ENCODE peak calls at places on chromosomes 3 and 15, in six cellular contexts. One of them, this sample, is unnamed.

GRCh38 chr3:157226173-157226847 is 66.4 kb upstream of the CCNL1 start:
- DNase-seq in psoas muscle: no peak
- DNase-seq in cardiac muscle cell: peak
- DNase-seq in SK-N-SH: no peak
- DNase-seq in HFFc6: no peak
- DNase-seq in WERI-Rb-1: no peak
- DNase-seq in this sample: no peak

GRCh38 chr3:69218079-69218478 is 95.7 kb upstream of the LMOD3 start:
- DNase-seq in SK-N-SH: no peak
- DNase-seq in WERI-Rb-1: no peak
- DNase-seq in cardiac muscle cell: no peak
- DNase-seq in HFFc6: no peak
- DNase-seq in psoas muscle: no peak
- DNase-seq in this sample: no peak

GRCh38 chr15:69751147-69751546 is 298.5 kb downstream of the RPLP1 start:
- DNase-seq in psoas muscle: no peak
- DNase-seq in cardiac muscle cell: no peak
- DNase-seq in HFFc6: no peak
- DNase-seq in WERI-Rb-1: no peak
- DNase-seq in SK-N-SH: no peak
- DNase-seq in this sample: no peak

GRCh38 chr15:76991741-76992645 is 2.9 kb upstream of the PSTPIP1 start:
- DNase-seq in HFFc6: no peak
- DNase-seq in cardiac muscle cell: no peak
- DNase-seq in WERI-Rb-1: no peak
- DNase-seq in psoas muscle: no peak
- DNase-seq in SK-N-SH: peak
- DNase-seq in this sample: no peak

GRCh38 chr3:16369885-16370284 is 104.9 kb downstream of the OXNAD1 start:
- DNase-seq in psoas muscle: no peak
- DNase-seq in SK-N-SH: no peak
- DNase-seq in cardiac muscle cell: peak
- DNase-seq in WERI-Rb-1: no peak
- DNase-seq in HFFc6: no peak
- DNase-seq in this sample: no peak

GRCh38 chr3:110267304-110267703 is 804.3 kb upstream of the NECTIN3 start:
- DNase-seq in WERI-Rb-1: no peak
- DNase-seq in SK-N-SH: no peak
- DNase-seq in HFFc6: no peak
- DNase-seq in psoas muscle: no peak
- DNase-seq in cardiac muscle cell: no peak
- DNase-seq in this sample: no peak

GRCh38 chr3:191220908-191221307 is 21.9 kb downstream of the OSTN start:
- DNase-seq in SK-N-SH: no peak
- DNase-seq in HFFc6: no peak
- DNase-seq in cardiac muscle cell: peak
- DNase-seq in WERI-Rb-1: peak
- DNase-seq in psoas muscle: no peak
- DNase-seq in this sample: no peak

GRCh38 chr3:39910135-39910534 is 100.7 kb downstream of the MYRIP start:
- DNase-seq in psoas muscle: no peak
- DNase-seq in WERI-Rb-1: no peak
- DNase-seq in HFFc6: no peak
- DNase-seq in SK-N-SH: no peak
- DNase-seq in cardiac muscle cell: no peak
- DNase-seq in this sample: no peak

GRCh38 chr15:70852501-70853269 is 1.3 kb downstream of the LARP6 start:
- DNase-seq in psoas muscle: no peak
- DNase-seq in SK-N-SH: no peak
- DNase-seq in HFFc6: peak
- DNase-seq in cardiac muscle cell: peak
- DNase-seq in WERI-Rb-1: no peak
- DNase-seq in this sample: peak

GRCh38 chr3:71998995-71999673 is 214.2 kb upstream of the PROK2 start:
- DNase-seq in psoas muscle: no peak
- DNase-seq in HFFc6: peak
- DNase-seq in WERI-Rb-1: no peak
- DNase-seq in SK-N-SH: no peak
- DNase-seq in cardiac muscle cell: peak
- DNase-seq in this sample: peak

GRCh38 chr15:96181873-96182301 is 148.6 kb upstream of the NR2F2 start:
- DNase-seq in cardiac muscle cell: peak
- DNase-seq in WERI-Rb-1: no peak
- DNase-seq in HFFc6: peak
- DNase-seq in psoas muscle: peak
- DNase-seq in SK-N-SH: no peak
- DNase-seq in this sample: no peak

GRCh38 chr15:93046120-93046519 is 42.9 kb downstream of the RGMA start:
- DNase-seq in cardiac muscle cell: no peak
- DNase-seq in psoas muscle: no peak
- DNase-seq in HFFc6: no peak
- DNase-seq in WERI-Rb-1: no peak
- DNase-seq in SK-N-SH: no peak
- DNase-seq in this sample: no peak

GRCh38 chr3:153338487-153338886 is 176.5 kb downstream of the RAP2B start:
- DNase-seq in WERI-Rb-1: no peak
- DNase-seq in HFFc6: no peak
- DNase-seq in SK-N-SH: no peak
- DNase-seq in cardiac muscle cell: peak
- DNase-seq in psoas muscle: no peak
- DNase-seq in this sample: no peak

GRCh38 chr3:134093906-134094305 is 64.2 kb upstream of the SLCO2A1 start:
- DNase-seq in psoas muscle: no peak
- DNase-seq in WERI-Rb-1: no peak
- DNase-seq in SK-N-SH: no peak
- DNase-seq in HFFc6: peak
- DNase-seq in cardiac muscle cell: no peak
- DNase-seq in this sample: no peak

GRCh38 chr15:44545934-44546802 is 9.2 kb downstream of the EIF3J start:
- DNase-seq in WERI-Rb-1: no peak
- DNase-seq in cardiac muscle cell: no peak
- DNase-seq in psoas muscle: peak
- DNase-seq in HFFc6: peak
- DNase-seq in SK-N-SH: peak
- DNase-seq in this sample: no peak

GRCh38 chr3:2098398-2099027 is at the start of gene CNTN4:
- DNase-seq in WERI-Rb-1: peak
- DNase-seq in psoas muscle: peak
- DNase-seq in SK-N-SH: peak
- DNase-seq in HFFc6: no peak
- DNase-seq in cardiac muscle cell: peak
- DNase-seq in this sample: peak

GRCh38 chr3:134134240-134134639 is 104.5 kb upstream of the SLCO2A1 start:
- DNase-seq in cardiac muscle cell: no peak
- DNase-seq in WERI-Rb-1: no peak
- DNase-seq in HFFc6: no peak
- DNase-seq in SK-N-SH: no peak
- DNase-seq in psoas muscle: no peak
- DNase-seq in this sample: no peak

GRCh38 chr3:194832346-194833104 is 146.8 kb downstream of the FAM43A start:
- DNase-seq in psoas muscle: no peak
- DNase-seq in HFFc6: no peak
- DNase-seq in WERI-Rb-1: no peak
- DNase-seq in cardiac muscle cell: no peak
- DNase-seq in SK-N-SH: peak
- DNase-seq in this sample: no peak

GRCh38 chr15:35838422-35839150 is 292.6 kb upstream of the DPH6 start:
- DNase-seq in SK-N-SH: no peak
- DNase-seq in HFFc6: no peak
- DNase-seq in cardiac muscle cell: no peak
- DNase-seq in WERI-Rb-1: no peak
- DNase-seq in psoas muscle: no peak
- DNase-seq in this sample: no peak

GRCh38 chr3:81218023-81218422 is 543.4 kb downstream of the GBE1 start:
- DNase-seq in WERI-Rb-1: peak
- DNase-seq in HFFc6: peak
- DNase-seq in SK-N-SH: peak
- DNase-seq in psoas muscle: no peak
- DNase-seq in cardiac muscle cell: peak
- DNase-seq in this sample: no peak

GRCh38 chr3:111615880-111616279 is 20.7 kb upstream of the ZBED2 start:
- DNase-seq in psoas muscle: no peak
- DNase-seq in HFFc6: no peak
- DNase-seq in cardiac muscle cell: no peak
- DNase-seq in SK-N-SH: no peak
- DNase-seq in WERI-Rb-1: no peak
- DNase-seq in this sample: no peak

GRCh38 chr3:122023335-122023734 is 1.3 kb upstream of the ILDR1 start:
- DNase-seq in SK-N-SH: peak
- DNase-seq in psoas muscle: no peak
- DNase-seq in cardiac muscle cell: no peak
- DNase-seq in WERI-Rb-1: no peak
- DNase-seq in HFFc6: no peak
- DNase-seq in this sample: no peak

GRCh38 chr15:40276927-40277326 is 5.9 kb downstream of the ANKRD63 start:
- DNase-seq in HFFc6: no peak
- DNase-seq in WERI-Rb-1: no peak
- DNase-seq in SK-N-SH: no peak
- DNase-seq in cardiac muscle cell: no peak
- DNase-seq in psoas muscle: no peak
- DNase-seq in this sample: no peak

GRCh38 chr3:141147657-141148056 is 84.0 kb upstream of the PXYLP1 start:
- DNase-seq in SK-N-SH: no peak
- DNase-seq in HFFc6: no peak
- DNase-seq in cardiac muscle cell: no peak
- DNase-seq in psoas muscle: no peak
- DNase-seq in WERI-Rb-1: no peak
- DNase-seq in this sample: peak

GRCh38 chr3:155989536-155989935 is 119.1 kb downstream of the GMPS start:
- DNase-seq in cardiac muscle cell: no peak
- DNase-seq in SK-N-SH: no peak
- DNase-seq in WERI-Rb-1: no peak
- DNase-seq in psoas muscle: no peak
- DNase-seq in HFFc6: no peak
- DNase-seq in this sample: no peak

GRCh38 chr3:64548200-64548889 is 139.5 kb downstream of the ADAMTS9 start:
- DNase-seq in psoas muscle: peak
- DNase-seq in WERI-Rb-1: no peak
- DNase-seq in SK-N-SH: no peak
- DNase-seq in HFFc6: no peak
- DNase-seq in cardiac muscle cell: peak
- DNase-seq in this sample: no peak

GRCh38 chr3:30310251-30310954 is 296.0 kb upstream of the TGFBR2 start:
- DNase-seq in psoas muscle: no peak
- DNase-seq in HFFc6: no peak
- DNase-seq in WERI-Rb-1: no peak
- DNase-seq in cardiac muscle cell: peak
- DNase-seq in SK-N-SH: no peak
- DNase-seq in this sample: no peak

GRCh38 chr15:83809345-83809744 is 155.4 kb downstream of the ADAMTSL3 start:
- DNase-seq in cardiac muscle cell: no peak
- DNase-seq in psoas muscle: no peak
- DNase-seq in WERI-Rb-1: no peak
- DNase-seq in HFFc6: no peak
- DNase-seq in SK-N-SH: no peak
- DNase-seq in this sample: no peak

DNA sequence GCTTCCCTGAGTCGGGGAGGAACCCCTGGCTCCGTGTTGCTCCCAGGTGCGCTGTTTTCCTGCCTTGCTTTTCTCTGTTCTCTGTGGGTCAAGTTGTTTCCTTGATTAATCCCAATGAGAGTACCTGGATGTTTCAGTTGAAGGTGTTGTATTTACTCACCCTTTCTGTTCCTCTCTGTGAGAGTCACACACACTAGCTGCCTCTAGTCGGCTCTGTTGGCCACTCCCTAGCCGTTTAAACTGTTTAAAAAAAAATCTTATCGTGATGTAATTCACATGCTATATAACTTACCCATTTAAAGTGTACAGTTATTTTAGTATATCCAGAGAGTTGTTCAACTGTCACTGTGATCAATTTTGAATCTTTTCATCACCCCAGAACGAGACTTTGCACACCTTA is 74.0 kb downstream of the AKAP13 start:
- DNase-seq in SK-N-SH: no peak
- DNase-seq in WERI-Rb-1: no peak
- DNase-seq in cardiac muscle cell: no peak
- DNase-seq in psoas muscle: no peak
- DNase-seq in HFFc6: no peak
- DNase-seq in this sample: no peak
- TF ChIP-seq CTCF in SK-N-SH: no peak
- TF ChIP-seq CTCF in WERI-Rb-1: peak
- TF ChIP-seq CTCF in cardiac muscle cell: no peak
- TF ChIP-seq CTCF in psoas muscle: no peak
- TF ChIP-seq CTCF in HFFc6: no peak
- TF ChIP-seq CTCF in this sample: no peak

DNA sequence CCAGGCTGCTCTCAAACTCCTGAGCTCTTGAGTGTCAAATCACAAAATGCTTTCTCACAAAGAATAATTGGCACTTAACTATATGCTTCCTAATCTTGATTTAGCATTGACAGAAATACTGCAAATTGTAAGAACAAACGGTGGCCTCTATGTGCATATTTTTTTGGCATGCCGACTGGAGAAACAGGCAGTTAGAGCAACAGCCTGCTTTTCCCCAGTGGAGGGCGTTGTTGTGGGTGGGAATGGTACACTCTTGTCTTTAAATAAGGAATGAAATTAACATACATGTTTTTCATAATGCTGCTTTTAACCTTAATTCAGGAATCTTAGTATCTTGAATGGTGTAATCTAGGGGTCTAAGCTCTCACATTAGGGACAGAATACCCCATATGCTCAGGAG is 31.1 kb upstream of the SV2B start:
- DNase-seq in WERI-Rb-1: no peak
- DNase-seq in psoas muscle: no peak
- DNase-seq in HFFc6: no peak
- DNase-seq in SK-N-SH: no peak
- DNase-seq in cardiac muscle cell: no peak
- DNase-seq in this sample: no peak
- TF ChIP-seq CTCF in WERI-Rb-1: peak
- TF ChIP-seq CTCF in psoas muscle: no peak
- TF ChIP-seq CTCF in HFFc6: no peak
- TF ChIP-seq CTCF in SK-N-SH: no peak
- TF ChIP-seq CTCF in cardiac muscle cell: no peak
- TF ChIP-seq CTCF in this sample: no peak

GRCh38 chr3:37433758-37434157 is 259.4 kb upstream of the LRRFIP2 start:
- DNase-seq in cardiac muscle cell: no peak
- DNase-seq in HFFc6: no peak
- DNase-seq in psoas muscle: no peak
- DNase-seq in WERI-Rb-1: no peak
- DNase-seq in SK-N-SH: peak
- DNase-seq in this sample: no peak

GRCh38 chr3:37435572-37435971 is 261.2 kb upstream of the LRRFIP2 start:
- DNase-seq in HFFc6: no peak
- DNase-seq in WERI-Rb-1: no peak
- DNase-seq in SK-N-SH: no peak
- DNase-seq in psoas muscle: no peak
- DNase-seq in cardiac muscle cell: no peak
- DNase-seq in this sample: no peak
- TF ChIP-seq CTCF in HFFc6: no peak
- TF ChIP-seq CTCF in WERI-Rb-1: no peak
- TF ChIP-seq CTCF in SK-N-SH: no peak
- TF ChIP-seq CTCF in psoas muscle: no peak
- TF ChIP-seq CTCF in cardiac muscle cell: no peak
- TF ChIP-seq CTCF in this sample: no peak

GRCh38 chr3:127820221-127820870 is 2.0 kb downstream of the MGLL start:
- DNase-seq in psoas muscle: no peak
- DNase-seq in cardiac muscle cell: peak
- DNase-seq in SK-N-SH: peak
- DNase-seq in WERI-Rb-1: peak
- DNase-seq in HFFc6: peak
- DNase-seq in this sample: no peak
- TF ChIP-seq CTCF in psoas muscle: no peak
- TF ChIP-seq CTCF in cardiac muscle cell: peak
- TF ChIP-seq CTCF in SK-N-SH: peak
- TF ChIP-seq CTCF in WERI-Rb-1: peak
- TF ChIP-seq CTCF in HFFc6: peak
- TF ChIP-seq CTCF in this sample: no peak